ENCODE peak calls at places on chromosomes 5 and 9, in eight cellular contexts. M, F, H, K, N, A, Q and P are unnamed samples. For H3K9me3, the result is how much of the 10 kb centered on the place peaks cover.

GRCh38 chr9:89684912-89685636 is 80.3 kb downstream of the GADD45G start:
- DNase-seq in M (no peak), F (peak), H (no peak), K (peak), N (peak), A (no peak), Q (no peak), P (no peak)

GRCh38 chr5:8628521-8628920 is 759.6 kb downstream of the MTRR start:
- DNase-seq in M (no peak), F (no peak), H (no peak), K (no peak), N (no peak), A (no peak), Q (no peak), P (no peak)

GRCh38 chr5:175821790-175822211 is 49.6 kb upstream of the CPLX2 start:
- DNase-seq in M (peak), F (no peak), H (no peak), K (no peak), N (no peak), A (no peak), Q (no peak), P (no peak)

GRCh38 chr5:54754420-54754819 is 231.0 kb downstream of the ESM1 start:
- DNase-seq in M (peak), F (no peak), H (no peak), K (no peak), N (no peak), A (peak), Q (no peak), P (no peak)

GRCh38 chr5:112931473-112931872 is 9.4 kb upstream of the REEP5 start:
- DNase-seq in M (peak), F (no peak), H (no peak), K (no peak), N (no peak), A (no peak), Q (no peak), P (no peak)

GRCh38 chr5:179762079-179762780 is 29.6 kb downstream of the MAML1 start:
- DNase-seq in M (peak), F (no peak), H (no peak), K (no peak), N (peak), A (no peak), Q (no peak), P (no peak)

GRCh38 chr5:79297661-79298060 is 61.7 kb downstream of the JMY start:
- DNase-seq in M (peak), F (no peak), H (no peak), K (no peak), N (no peak), A (peak), Q (no peak), P (no peak)

GRCh38 chr5:149735066-149735465 is 5.0 kb downstream of the PPARGC1B start:
- DNase-seq in M (no peak), F (no peak), H (no peak), K (no peak), N (no peak), A (no peak), Q (peak), P (no peak)

GRCh38 chr5:151499636-151500035 is 52.2 kb downstream of the SLC36A1 start:
- DNase-seq in M (no peak), F (no peak), H (no peak), K (no peak), N (no peak), A (no peak), Q (no peak), P (no peak)

GRCh38 chr5:122195784-122196394 is 66.5 kb downstream of the ZNF474 start:
- DNase-seq in M (peak), F (no peak), H (no peak), K (no peak), N (peak), A (peak), Q (peak), P (peak)

GRCh38 chr5:156414381-156414780 is 87.4 kb downstream of the SGCD start:
- DNase-seq in M (peak), F (no peak), H (no peak), K (no peak), N (no peak), A (peak), Q (no peak), P (no peak)

GRCh38 chr9:135777623-135778177 is 75.7 kb downstream of the KCNT1 start:
- DNase-seq in M (no peak), F (no peak), H (no peak), K (no peak), N (no peak), A (no peak), Q (no peak), P (no peak)

GRCh38 chr9:114895605-114896004 is 34.8 kb downstream of the TNFSF8 start:
- DNase-seq in M (peak), F (no peak), H (no peak), K (no peak), N (no peak), A (peak), Q (no peak), P (no peak)

GRCh38 chr9:10048994-10049393 is 563.8 kb downstream of the PTPRD start:
- DNase-seq in M (no peak), F (no peak), H (no peak), K (no peak), N (no peak), A (no peak), Q (no peak), P (no peak)

GRCh38 chr9:106799146-106799545 is 63.8 kb upstream of the ZNF462 start:
- DNase-seq in M (peak), F (no peak), H (no peak), K (no peak), N (no peak), A (peak), Q (no peak), P (peak)

GRCh38 chr9:111898331-111899096 is 1.9 kb downstream of the UGCG start:
- DNase-seq in M (no peak), F (no peak), H (no peak), K (no peak), N (no peak), A (no peak), Q (no peak), P (no peak)

GRCh38 chr5:92378961-92379611 is 996.0 kb upstream of the ARRDC3 start:
- DNase-seq in M (peak), F (peak), H (no peak), K (no peak), N (no peak), A (peak), Q (no peak), P (no peak)

GRCh38 chr5:133932441-133933168 is 35.8 kb downstream of the C5orf15 start:
- DNase-seq in M (no peak), F (no peak), H (peak), K (no peak), N (no peak), A (no peak), Q (no peak), P (no peak)

GRCh38 chr5:129103397-129103796 is 8.8 kb downstream of the ISOC1 start:
- DNase-seq in M (no peak), F (no peak), H (no peak), K (no peak), N (no peak), A (no peak), Q (no peak), P (no peak)

GRCh38 chr9:1267581-1267980 is 217.4 kb downstream of the DMRT2 start:
- DNase-seq in M (no peak), F (no peak), H (no peak), K (no peak), N (no peak), A (no peak), Q (no peak), P (no peak)
- H3K4me3 ChIP-seq in M (no peak), F (no peak), H (no peak), K (no peak), N (no peak), A (no peak), Q (no peak), P (no peak)

GRCh38 chr5:19018822-19019221 is 969.2 kb downstream of the CDH18 start:
- DNase-seq in M (no peak), F (no peak), H (no peak), K (no peak), N (no peak), A (no peak), Q (no peak), P (no peak)
- H3K9me3 ChIP-seq in M (under half), F (under half), H (under half), K (under half), N (under half), A (under half), Q (under half), P (under half)

DNA sequence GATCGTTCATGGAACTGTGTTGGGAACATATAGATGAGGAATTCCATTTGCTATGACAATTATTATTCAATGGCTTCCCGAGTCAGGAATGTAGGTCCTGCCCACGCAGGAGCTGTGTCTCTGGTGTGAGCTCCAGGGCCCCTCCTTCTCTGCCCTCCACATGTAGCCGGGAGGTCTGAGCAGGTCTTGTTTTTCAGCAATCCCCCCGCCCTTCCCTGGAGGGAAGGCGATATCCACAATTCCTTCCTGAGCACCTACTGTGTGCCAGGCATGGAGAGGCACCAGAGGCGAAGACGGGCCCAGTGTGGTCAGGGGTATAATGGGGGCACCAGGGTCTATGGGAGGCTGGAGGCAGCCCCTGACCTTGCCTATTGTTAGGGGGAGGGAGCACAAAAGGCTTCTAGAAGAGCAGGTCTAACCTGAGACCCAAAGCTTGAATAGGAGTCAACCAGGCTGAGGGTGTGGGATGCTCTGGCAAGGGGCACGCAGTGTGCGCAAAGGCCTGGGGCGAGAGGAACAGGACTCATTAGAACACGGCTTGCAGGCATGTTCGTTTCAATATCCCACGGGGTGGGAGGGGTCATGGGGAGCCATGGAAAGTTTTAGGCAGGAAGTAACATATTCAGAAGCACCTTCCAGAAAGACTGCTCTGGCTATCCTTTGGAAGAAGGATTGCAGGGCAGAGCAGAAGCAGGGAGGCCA is 154.9 kb downstream of the C9orf50 start:
- DNase-seq in M (peak), F (no peak), H (no peak), K (no peak), N (no peak), A (no peak), Q (no peak), P (no peak)
- H3K27ac ChIP-seq in M (no peak), F (no peak), H (no peak), K (peak), N (peak), A (no peak), Q (no peak), P (no peak)

GRCh38 chr9:133533878-133534277 is 626 bp upstream of the ADAMTSL2 start:
- DNase-seq in M (no peak), F (no peak), H (no peak), K (no peak), N (no peak), A (no peak), Q (no peak), P (no peak)
- H3K4me3 ChIP-seq in M (no peak), F (peak), H (no peak), K (peak), N (no peak), A (no peak), Q (peak), P (no peak)

DNA sequence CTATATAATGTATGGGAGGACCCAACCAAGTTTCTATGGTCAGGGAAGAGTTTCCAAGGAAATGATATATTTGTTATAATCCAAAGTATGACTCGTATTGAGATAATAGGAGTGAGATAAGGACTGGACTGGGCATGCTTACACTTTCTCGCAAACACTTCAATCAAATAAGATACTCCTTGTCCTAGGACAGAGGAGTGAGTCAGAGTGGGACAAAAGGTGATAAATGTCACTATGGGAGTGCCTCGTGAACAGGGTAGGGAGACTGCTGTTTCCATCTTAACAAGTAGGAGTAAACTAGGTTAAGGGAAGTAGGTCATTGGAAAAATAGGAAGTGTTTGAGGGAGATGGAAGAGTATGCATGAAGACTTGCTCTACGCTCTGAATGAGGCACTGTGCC is 47.3 kb downstream of the MACIR start:
- DNase-seq in M (peak), F (no peak), H (no peak), K (no peak), N (no peak), A (peak), Q (no peak), P (no peak)
- H3K9me3 ChIP-seq in M (under half), F (under half), H (under half), K (under half), N (under half), A (under half), Q (under half), P (under half)